ENCODE peak calls at places on chromosomes 6 and 20, in nine cellular contexts. One of them, this sample, is unnamed. For H3K27me3, the result is how much of the 10 kb centered on the place peaks cover.

GRCh38 chr6:43492673-43493072 is 15.3 kb downstream of the TJAP1 start:
- DNase-seq in fibroblast of lung: peak
- DNase-seq in body of pancreas: no peak
- DNase-seq in mesendoderm: no peak
- DNase-seq in heart left ventricle: no peak
- DNase-seq in tibial nerve: no peak
- DNase-seq in dorsolateral prefrontal cortex: no peak
- DNase-seq in BJ: no peak
- DNase-seq in H7: peak
- DNase-seq in this sample: no peak

GRCh38 chr6:37209461-37210205 is 39.7 kb downstream of the PIM1 start:
- DNase-seq in H7: no peak
- DNase-seq in tibial nerve: no peak
- DNase-seq in heart left ventricle: no peak
- DNase-seq in BJ: no peak
- DNase-seq in dorsolateral prefrontal cortex: no peak
- DNase-seq in mesendoderm: no peak
- DNase-seq in fibroblast of lung: no peak
- DNase-seq in body of pancreas: no peak
- DNase-seq in this sample: no peak

GRCh38 chr6:34082348-34082747 is 63.5 kb downstream of the GRM4 start:
- DNase-seq in tibial nerve: no peak
- DNase-seq in H7: no peak
- DNase-seq in dorsolateral prefrontal cortex: no peak
- DNase-seq in mesendoderm: no peak
- DNase-seq in BJ: no peak
- DNase-seq in body of pancreas: no peak
- DNase-seq in fibroblast of lung: no peak
- DNase-seq in heart left ventricle: no peak
- DNase-seq in this sample: no peak

GRCh38 chr6:146984251-146984924 is 219.8 kb upstream of the STXBP5 start:
- DNase-seq in fibroblast of lung: peak
- DNase-seq in heart left ventricle: no peak
- DNase-seq in BJ: no peak
- DNase-seq in H7: no peak
- DNase-seq in tibial nerve: no peak
- DNase-seq in body of pancreas: no peak
- DNase-seq in dorsolateral prefrontal cortex: no peak
- DNase-seq in mesendoderm: peak
- DNase-seq in this sample: no peak

GRCh38 chr6:37365791-37366190 is 12.0 kb downstream of the RNF8 start:
- DNase-seq in body of pancreas: no peak
- DNase-seq in fibroblast of lung: peak
- DNase-seq in BJ: no peak
- DNase-seq in H7: no peak
- DNase-seq in dorsolateral prefrontal cortex: no peak
- DNase-seq in heart left ventricle: no peak
- DNase-seq in tibial nerve: no peak
- DNase-seq in mesendoderm: no peak
- DNase-seq in this sample: no peak

GRCh38 chr20:36311854-36312723 is 6.0 kb downstream of the DLGAP4 start:
- DNase-seq in fibroblast of lung: no peak
- DNase-seq in dorsolateral prefrontal cortex: no peak
- DNase-seq in BJ: no peak
- DNase-seq in body of pancreas: no peak
- DNase-seq in mesendoderm: no peak
- DNase-seq in H7: peak
- DNase-seq in heart left ventricle: no peak
- DNase-seq in tibial nerve: no peak
- DNase-seq in this sample: no peak

GRCh38 chr20:24795444-24795843 is 153.6 kb upstream of the CST7 start:
- DNase-seq in body of pancreas: no peak
- DNase-seq in H7: no peak
- DNase-seq in heart left ventricle: no peak
- DNase-seq in tibial nerve: no peak
- DNase-seq in mesendoderm: no peak
- DNase-seq in fibroblast of lung: peak
- DNase-seq in dorsolateral prefrontal cortex: no peak
- DNase-seq in BJ: no peak
- DNase-seq in this sample: no peak

GRCh38 chr6:165968409-165968807 is 199.2 kb downstream of the TBXT start:
- DNase-seq in BJ: no peak
- DNase-seq in fibroblast of lung: no peak
- DNase-seq in H7: no peak
- DNase-seq in dorsolateral prefrontal cortex: no peak
- DNase-seq in tibial nerve: no peak
- DNase-seq in body of pancreas: no peak
- DNase-seq in heart left ventricle: no peak
- DNase-seq in mesendoderm: no peak
- DNase-seq in this sample: no peak

GRCh38 chr6:41707565-41708200 is 27.7 kb downstream of the TFEB start:
- DNase-seq in fibroblast of lung: no peak
- DNase-seq in H7: no peak
- DNase-seq in BJ: no peak
- DNase-seq in body of pancreas: peak
- DNase-seq in heart left ventricle: no peak
- DNase-seq in mesendoderm: no peak
- DNase-seq in dorsolateral prefrontal cortex: no peak
- DNase-seq in tibial nerve: no peak
- DNase-seq in this sample: peak

GRCh38 chr6:7633361-7633760 is 43.4 kb downstream of the SNRNP48 start:
- DNase-seq in mesendoderm: no peak
- DNase-seq in fibroblast of lung: peak
- DNase-seq in body of pancreas: no peak
- DNase-seq in H7: no peak
- DNase-seq in heart left ventricle: no peak
- DNase-seq in tibial nerve: no peak
- DNase-seq in BJ: no peak
- DNase-seq in dorsolateral prefrontal cortex: no peak
- DNase-seq in this sample: no peak

GRCh38 chr6:163839296-163839695 is 424.8 kb downstream of the QKI start:
- DNase-seq in H7: no peak
- DNase-seq in BJ: no peak
- DNase-seq in heart left ventricle: no peak
- DNase-seq in dorsolateral prefrontal cortex: no peak
- DNase-seq in fibroblast of lung: peak
- DNase-seq in mesendoderm: no peak
- DNase-seq in tibial nerve: no peak
- DNase-seq in body of pancreas: no peak
- DNase-seq in this sample: no peak

GRCh38 chr20:24694727-24695528 is 225.5 kb downstream of the SYNDIG1 start:
- DNase-seq in H7: peak
- DNase-seq in tibial nerve: no peak
- DNase-seq in body of pancreas: no peak
- DNase-seq in fibroblast of lung: no peak
- DNase-seq in dorsolateral prefrontal cortex: no peak
- DNase-seq in mesendoderm: no peak
- DNase-seq in heart left ventricle: peak
- DNase-seq in BJ: no peak
- DNase-seq in this sample: no peak

GRCh38 chr20:61134286-61135035 is 117.6 kb upstream of the CDH4 start:
- DNase-seq in fibroblast of lung: no peak
- DNase-seq in BJ: no peak
- DNase-seq in tibial nerve: no peak
- DNase-seq in H7: no peak
- DNase-seq in heart left ventricle: no peak
- DNase-seq in dorsolateral prefrontal cortex: no peak
- DNase-seq in body of pancreas: no peak
- DNase-seq in mesendoderm: no peak
- DNase-seq in this sample: no peak
- H3K27me3 ChIP-seq in fibroblast of lung: under half
- H3K27me3 ChIP-seq in BJ: under half
- H3K27me3 ChIP-seq in tibial nerve: under half
- H3K27me3 ChIP-seq in H7: under half
- H3K27me3 ChIP-seq in heart left ventricle: under half
- H3K27me3 ChIP-seq in dorsolateral prefrontal cortex: under half
- H3K27me3 ChIP-seq in body of pancreas: under half
- H3K27me3 ChIP-seq in mesendoderm: under half
- H3K27me3 ChIP-seq in this sample: under half

DNA sequence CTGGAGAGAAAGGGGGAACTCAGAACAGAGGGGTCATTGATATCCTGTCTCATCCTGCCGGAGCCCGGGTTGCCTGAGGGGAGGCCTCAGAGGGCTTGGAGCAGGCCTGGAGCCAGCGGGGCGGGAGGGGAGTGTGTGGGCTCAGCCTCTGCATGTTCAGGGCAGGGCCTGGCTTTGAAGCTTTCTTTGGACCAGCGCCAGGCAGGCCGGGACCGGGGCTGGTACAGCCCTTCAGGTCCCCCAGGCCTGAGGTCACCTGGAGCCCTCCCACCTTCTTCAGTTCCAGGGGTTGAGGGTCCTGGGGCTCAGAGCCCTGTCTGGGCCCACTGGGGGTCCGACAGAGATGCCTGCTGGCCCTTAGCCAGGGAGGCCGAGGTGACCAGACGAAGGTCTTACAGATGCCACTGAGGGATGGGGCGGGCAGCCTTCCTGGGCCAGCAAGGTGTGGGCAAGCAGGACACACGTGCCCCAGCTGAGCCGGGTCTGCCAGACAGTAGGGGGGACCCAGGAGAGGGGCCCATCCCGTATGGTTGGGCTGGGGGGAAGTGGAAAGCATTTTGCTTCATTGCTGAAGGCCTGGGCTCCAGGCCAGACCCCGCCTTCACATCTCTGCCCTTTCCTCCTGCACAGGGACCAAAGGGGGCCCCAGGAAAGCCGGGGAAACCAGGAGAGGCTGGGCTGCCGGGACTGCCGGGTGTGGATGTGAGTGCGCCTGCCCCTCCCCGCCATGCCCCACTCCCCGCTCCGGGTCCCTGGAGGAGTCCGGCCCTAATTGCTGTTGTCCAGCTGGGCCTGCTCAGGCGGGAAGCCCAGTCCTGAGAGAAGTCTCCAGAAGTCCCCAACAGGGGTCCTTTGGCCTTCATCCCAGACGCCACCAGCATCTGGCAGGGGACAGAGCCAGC is 2.0 kb downstream of the COL9A3 start:
- DNase-seq in mesendoderm: no peak
- DNase-seq in heart left ventricle: peak
- DNase-seq in H7: peak
- DNase-seq in dorsolateral prefrontal cortex: peak
- DNase-seq in body of pancreas: peak
- DNase-seq in tibial nerve: peak
- DNase-seq in fibroblast of lung: no peak
- DNase-seq in BJ: no peak
- DNase-seq in this sample: no peak
- H3K27me3 ChIP-seq in mesendoderm: under half
- H3K27me3 ChIP-seq in heart left ventricle: under half
- H3K27me3 ChIP-seq in H7: under half
- H3K27me3 ChIP-seq in dorsolateral prefrontal cortex: under half
- H3K27me3 ChIP-seq in body of pancreas: under half
- H3K27me3 ChIP-seq in tibial nerve: under half
- H3K27me3 ChIP-seq in fibroblast of lung: under half
- H3K27me3 ChIP-seq in BJ: under half
- H3K27me3 ChIP-seq in this sample: under half

GRCh38 chr20:17684077-17684888 is 2.2 kb upstream of the RRBP1 start:
- DNase-seq in body of pancreas: peak
- DNase-seq in H7: no peak
- DNase-seq in BJ: no peak
- DNase-seq in dorsolateral prefrontal cortex: no peak
- DNase-seq in heart left ventricle: no peak
- DNase-seq in fibroblast of lung: no peak
- DNase-seq in tibial nerve: no peak
- DNase-seq in mesendoderm: no peak
- DNase-seq in this sample: no peak

GRCh38 chr20:17690144-17690543 is 8.1 kb upstream of the RRBP1 start:
- DNase-seq in mesendoderm: no peak
- DNase-seq in dorsolateral prefrontal cortex: no peak
- DNase-seq in tibial nerve: no peak
- DNase-seq in fibroblast of lung: no peak
- DNase-seq in BJ: no peak
- DNase-seq in H7: no peak
- DNase-seq in heart left ventricle: no peak
- DNase-seq in body of pancreas: no peak
- DNase-seq in this sample: no peak

GRCh38 chr20:17685168-17685567 is 3.1 kb upstream of the RRBP1 start:
- DNase-seq in body of pancreas: no peak
- DNase-seq in tibial nerve: no peak
- DNase-seq in dorsolateral prefrontal cortex: no peak
- DNase-seq in mesendoderm: no peak
- DNase-seq in H7: no peak
- DNase-seq in heart left ventricle: no peak
- DNase-seq in fibroblast of lung: no peak
- DNase-seq in BJ: no peak
- DNase-seq in this sample: no peak

GRCh38 chr20:17688965-17689364 is 6.9 kb upstream of the RRBP1 start:
- DNase-seq in mesendoderm: no peak
- DNase-seq in H7: no peak
- DNase-seq in dorsolateral prefrontal cortex: no peak
- DNase-seq in BJ: no peak
- DNase-seq in fibroblast of lung: peak
- DNase-seq in body of pancreas: no peak
- DNase-seq in tibial nerve: no peak
- DNase-seq in heart left ventricle: no peak
- DNase-seq in this sample: no peak

GRCh38 chr20:17687800-17688199 is 5.8 kb upstream of the RRBP1 start:
- DNase-seq in BJ: no peak
- DNase-seq in mesendoderm: no peak
- DNase-seq in fibroblast of lung: no peak
- DNase-seq in tibial nerve: no peak
- DNase-seq in body of pancreas: no peak
- DNase-seq in dorsolateral prefrontal cortex: no peak
- DNase-seq in H7: no peak
- DNase-seq in heart left ventricle: no peak
- DNase-seq in this sample: no peak
- H3K27me3 ChIP-seq in BJ: under half
- H3K27me3 ChIP-seq in mesendoderm: under half
- H3K27me3 ChIP-seq in fibroblast of lung: under half
- H3K27me3 ChIP-seq in tibial nerve: under half
- H3K27me3 ChIP-seq in body of pancreas: under half
- H3K27me3 ChIP-seq in dorsolateral prefrontal cortex: under half
- H3K27me3 ChIP-seq in H7: under half
- H3K27me3 ChIP-seq in heart left ventricle: under half
- H3K27me3 ChIP-seq in this sample: under half

DNA sequence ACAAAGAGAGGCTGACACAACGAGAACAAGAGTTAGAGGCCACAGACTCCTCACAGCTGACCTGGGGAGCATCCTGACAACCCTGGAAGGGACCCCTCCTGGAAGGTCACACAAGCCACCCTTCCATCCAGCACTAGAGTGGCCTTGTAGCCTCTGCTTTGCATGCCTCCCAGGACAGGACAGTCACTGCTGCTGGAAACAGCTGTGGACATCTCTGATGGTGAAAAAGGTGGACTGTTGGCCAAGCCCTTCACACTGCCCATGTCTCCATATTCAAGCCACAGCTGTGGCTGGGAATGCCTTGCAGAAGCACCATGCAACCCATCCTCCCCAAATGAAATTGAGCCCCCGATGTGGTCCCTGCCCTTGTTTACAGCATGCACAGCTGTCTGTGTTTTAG is 102.1 kb upstream of the SRSF6 start:
- DNase-seq in dorsolateral prefrontal cortex: no peak
- DNase-seq in tibial nerve: no peak
- DNase-seq in mesendoderm: no peak
- DNase-seq in fibroblast of lung: no peak
- DNase-seq in H7: no peak
- DNase-seq in body of pancreas: no peak
- DNase-seq in BJ: no peak
- DNase-seq in heart left ventricle: no peak
- DNase-seq in this sample: no peak
- H3K27me3 ChIP-seq in dorsolateral prefrontal cortex: under half
- H3K27me3 ChIP-seq in tibial nerve: under half
- H3K27me3 ChIP-seq in mesendoderm: under half
- H3K27me3 ChIP-seq in fibroblast of lung: under half
- H3K27me3 ChIP-seq in H7: under half
- H3K27me3 ChIP-seq in body of pancreas: under half
- H3K27me3 ChIP-seq in BJ: under half
- H3K27me3 ChIP-seq in heart left ventricle: under half
- H3K27me3 ChIP-seq in this sample: under half